ENCODE peak calls at places on chromosomes 11 and 22, in eight cellular contexts. O, X, Z, M, Q, K, P and H are unnamed samples.

GRCh38 chr11:2825886-2826678 is 59.5 kb downstream of the CDKN1C start:
- DNase-seq in Q (no peak), M (peak; percentile 94), K (no peak), X (peak; percentile 63), P (peak; percentile 20), Z (peak; percentile 94), O (peak; percentile 92), H (peak; percentile 89)

GRCh38 chr11:129998107-129998506 is 4.5 kb downstream of the PRDM10 start:
- DNase-seq in X (no peak), K (no peak), O (no peak), Z (no peak), Q (no peak), P (no peak), M (no peak), H (no peak)

GRCh38 chr11:131763193-131763890 is 392.9 kb downstream of the NTM start:
- DNase-seq in Q (no peak), M (no peak), K (no peak), P (no peak), X (no peak), Z (no peak), O (no peak), H (no peak)

GRCh38 chr11:102891736-102892135 is 17.0 kb upstream of the MMP12 start:
- DNase-seq in P (no peak), K (no peak), Q (no peak), O (no peak), Z (no peak), X (no peak), M (no peak), H (no peak)

GRCh38 chr11:127843483-127844396 is 743.6 kb downstream of the ETS1 start:
- DNase-seq in P (peak; percentile 10), O (peak; percentile 37), Z (peak; percentile 25), Q (peak; percentile 77), M (peak; percentile 38), K (peak; percentile 84), X (peak; percentile 61), H (peak; percentile 79)

GRCh38 chr22:38697055-38697980 is 3.4 kb downstream of the JOSD1 start:
- DNase-seq in P (no peak), K (no peak), Q (no peak), M (no peak), X (no peak), Z (no peak), O (no peak), H (no peak)

GRCh38 chr11:133903875-133904817 is 52.6 kb downstream of the IGSF9B start:
- DNase-seq in K (no peak), M (no peak), O (no peak), X (no peak), Z (no peak), Q (peak; percentile 36), P (no peak), H (peak; percentile 20)

GRCh38 chr11:123822591-123822990 is 16.4 kb upstream of the OR6M1 start:
- DNase-seq in Q (no peak), O (no peak), P (no peak), Z (no peak), X (no peak), K (no peak), M (peak; percentile 17), H (no peak)

GRCh38 chr22:22748297-22748743 is 103.9 kb downstream of the GGTLC2 start:
- DNase-seq in P (no peak), Z (peak; percentile 31), X (peak; percentile 54), Q (no peak), O (peak; percentile 62), M (no peak), K (no peak), H (no peak)

GRCh38 chr11:79227308-79227707 is 213.5 kb downstream of the TENM4 start:
- DNase-seq in M (no peak), O (no peak), Q (no peak), K (no peak), P (no peak), Z (no peak), X (no peak), H (no peak)

GRCh38 chr11:21343204-21343603 is 673.8 kb downstream of the NELL1 start:
- DNase-seq in O (no peak), K (no peak), Z (no peak), P (no peak), Q (no peak), X (no peak), M (no peak), H (no peak)

GRCh38 chr22:28983190-28983589 is 78.4 kb downstream of the C22orf31 start:
- DNase-seq in M (no peak), X (no peak), Z (no peak), P (no peak), K (no peak), Q (no peak), O (no peak), H (no peak)

GRCh38 chr11:69702239-69702668 is 1.6 kb downstream of the FGF19 start:
- DNase-seq in Q (peak; percentile 35), X (no peak), P (no peak), M (no peak), Z (no peak), O (no peak), K (no peak), H (no peak)

GRCh38 chr11:19187880-19188279 is 13.9 kb downstream of the CSRP3 start:
- DNase-seq in Q (no peak), Z (no peak), X (no peak), M (no peak), P (no peak), K (no peak), O (no peak), H (no peak)

GRCh38 chr22:22085702-22086500 is 103.3 kb upstream of the TOP3B start:
- DNase-seq in M (no peak), Z (no peak), K (no peak), P (no peak), X (no peak), Q (no peak), O (no peak), H (no peak)

DNA sequence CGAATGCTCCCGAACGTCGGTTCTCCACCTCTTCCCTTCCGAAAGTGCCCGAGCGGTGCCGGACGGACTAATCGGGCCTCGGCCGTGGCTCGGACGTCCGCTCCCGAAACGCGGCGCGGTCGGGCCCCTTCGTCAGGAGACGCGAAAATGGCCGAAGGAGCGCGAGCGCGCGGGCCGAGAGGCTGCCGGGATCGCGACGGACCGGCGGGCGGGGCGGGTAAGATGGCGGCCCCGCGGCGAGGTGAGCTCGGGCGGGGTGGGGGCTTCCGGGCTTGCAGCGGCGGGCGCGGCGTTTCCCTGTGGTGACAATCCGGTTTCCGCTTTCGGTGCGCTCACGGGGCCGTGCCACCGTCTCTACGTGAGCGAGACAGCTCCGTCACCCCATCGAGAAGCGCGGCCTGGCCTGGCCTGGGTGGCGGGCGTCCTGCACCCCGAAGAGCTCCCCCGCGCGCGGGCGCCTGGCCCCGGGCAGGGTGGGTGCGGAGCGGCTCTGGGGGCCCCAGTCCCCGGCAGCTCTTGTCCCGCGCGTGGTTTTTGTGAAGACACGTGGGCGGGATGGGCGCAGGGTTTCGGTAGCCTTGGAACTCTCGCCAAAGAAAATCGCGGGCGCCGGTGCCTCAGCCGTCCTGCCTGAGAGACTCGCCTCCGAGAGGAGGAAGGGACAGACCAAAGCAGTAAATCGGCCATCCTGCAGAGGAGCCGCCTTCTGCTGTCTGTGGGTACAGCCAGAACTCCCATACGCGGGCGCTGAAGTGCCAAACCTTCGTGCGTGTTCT is at the start of gene TMEM80:
- DNase-seq in Q (peak; percentile 100), O (peak; percentile 99), K (peak; percentile 99), P (peak; percentile 54), M (peak; percentile 99), Z (peak; percentile 98), X (peak; percentile 99), H (peak; percentile 99)
- TF ChIP-seq POLR2A in Q (no peak), O (peak; percentile 41), K (peak; percentile 83), P (peak; percentile 89), M (peak; percentile 51), Z (peak; percentile 21), X (peak; percentile 79), H (peak; percentile 62)

GRCh38 chr22:46482311-46482710 is 55.1 kb downstream of the CELSR1 start:
- DNase-seq in Q (no peak), Z (no peak), M (no peak), K (no peak), X (no peak), O (no peak), P (no peak), H (no peak)

GRCh38 chr22:46483353-46483752 is 54.1 kb downstream of the CELSR1 start:
- DNase-seq in O (no peak), K (no peak), Q (no peak), M (no peak), X (no peak), Z (no peak), P (no peak), H (no peak)

GRCh38 chr22:46480396-46480795 is 57.0 kb downstream of the CELSR1 start:
- DNase-seq in P (no peak), K (no peak), M (no peak), X (no peak), O (no peak), Z (no peak), Q (no peak), H (no peak)

GRCh38 chr22:46479046-46479445 is 58.4 kb downstream of the CELSR1 start:
- DNase-seq in K (no peak), X (no peak), Q (no peak), O (no peak), P (no peak), M (no peak), Z (no peak), H (no peak)

GRCh38 chr22:46481386-46481785 is 56.0 kb downstream of the CELSR1 start:
- DNase-seq in X (no peak), K (no peak), P (no peak), Q (no peak), Z (no peak), O (no peak), M (no peak), H (no peak)
- H3K4me1 ChIP-seq in X (no peaks in the 10 kb centered on the region), K (no peaks in the 10 kb centered on the region), P (peaks cover 66% of the 10 kb centered on the region), Q (no peaks in the 10 kb centered on the region), Z (no peaks in the 10 kb centered on the region), O (no peaks in the 10 kb centered on the region), M (no peaks in the 10 kb centered on the region), H (peaks cover 40% of the 10 kb centered on the region)

GRCh38 chr11:115919341-115920086 is 415.3 kb upstream of the CADM1 start:
- DNase-seq in Q (no peak), X (no peak), Z (no peak), K (peak; percentile 28), M (no peak), P (peak; percentile 6), O (no peak), H (no peak)
- TF ChIP-seq POLR2A in Q (no peak), X (no peak), Z (no peak), K (no peak), M (no peak), P (no peak), O (no peak), H (no peak)

DNA sequence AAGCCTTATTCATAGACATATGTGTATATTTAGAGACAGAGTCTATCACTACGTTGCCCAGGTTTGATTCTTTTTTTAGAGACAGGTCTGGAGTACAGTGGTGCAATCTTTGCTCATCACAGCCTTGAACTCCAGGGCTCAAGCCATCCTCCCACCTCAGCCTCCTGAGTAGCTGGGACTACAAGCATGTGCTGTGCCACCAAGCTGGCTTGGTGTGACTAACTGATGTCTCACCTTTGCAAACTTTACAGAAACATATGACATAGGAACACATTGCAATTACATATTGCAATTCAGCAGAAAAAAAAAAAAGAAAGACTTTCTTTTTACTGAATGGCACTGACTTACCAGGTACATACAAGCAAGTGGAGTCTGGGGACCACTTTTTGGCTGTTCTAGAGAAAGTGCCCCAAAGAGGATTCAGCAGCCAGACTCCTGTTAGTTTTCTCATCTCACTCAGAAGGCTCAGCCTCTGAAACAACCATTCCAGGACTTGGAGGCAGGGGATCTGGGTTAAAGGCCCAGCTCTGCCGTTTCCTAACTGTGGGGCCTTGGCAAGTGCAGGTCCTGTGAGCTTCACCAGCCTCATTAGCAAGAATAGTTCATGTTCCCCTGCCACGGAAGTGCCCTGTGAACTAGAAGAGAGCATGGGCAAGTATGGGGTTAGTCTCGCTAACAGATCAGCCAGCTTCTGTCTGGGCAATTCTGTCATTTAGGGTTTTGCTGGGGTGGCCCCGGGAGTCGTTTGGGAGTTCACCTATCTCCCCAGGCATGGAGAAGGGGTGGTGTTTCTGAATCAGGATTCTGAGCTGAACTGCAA is 11.2 kb upstream of the NFAM1 start:
- DNase-seq in Z (no peak), O (no peak), P (peak; percentile 10), Q (no peak), X (no peak), K (no peak), M (no peak), H (no peak)
- H3K4me1 ChIP-seq in Z (peaks cover 6% of the 10 kb centered on the region), O (peaks cover 4% of the 10 kb centered on the region), P (peaks cover 5% of the 10 kb centered on the region), Q (peaks cover 22% of the 10 kb centered on the region), X (peaks cover 16% of the 10 kb centered on the region), K (no peaks in the 10 kb centered on the region), M (no peaks in the 10 kb centered on the region), H (peaks cover 27% of the 10 kb centered on the region)